ENCODE peak calls at places on chromosome 12, in six cellular contexts. One of them, this sample, is unnamed.

GRCh38 chr12:104303538-104304151 is at the start of gene EID3:
- ATAC-seq in A549: peak; percentile 58
- ATAC-seq in GM12878: peak; percentile 99
- ATAC-seq in HepG2: peak; percentile 18
- ATAC-seq in upper lobe of left lung: peak; percentile 100
- ATAC-seq in K562: no peak
- ATAC-seq in this sample: peak; percentile 97

GRCh38 chr12:132837693-132838463 is 9.2 kb upstream of the GOLGA3 start:
- ATAC-seq in A549: peak; percentile 19
- ATAC-seq in GM12878: no peak
- ATAC-seq in HepG2: peak; percentile 31
- ATAC-seq in upper lobe of left lung: peak; percentile 56
- ATAC-seq in K562: peak; percentile 15
- ATAC-seq in this sample: peak; percentile 76

GRCh38 chr12:6821271-6821673 is 349 bp upstream of the GPR162 start:
- ATAC-seq in A549: peak; percentile 10
- ATAC-seq in GM12878: no peak
- ATAC-seq in HepG2: peak; percentile 3
- ATAC-seq in upper lobe of left lung: peak; percentile 87
- ATAC-seq in K562: peak; percentile 53
- ATAC-seq in this sample: peak; percentile 85

GRCh38 chr12:46516933-46517578 is 144.5 kb upstream of the SLC38A2 start:
- ATAC-seq in A549: no peak
- ATAC-seq in GM12878: peak; percentile 96
- ATAC-seq in HepG2: no peak
- ATAC-seq in upper lobe of left lung: no peak
- ATAC-seq in K562: peak; percentile 56
- ATAC-seq in this sample: no peak

GRCh38 chr12:68434391-68435007 is 102.3 kb upstream of the MDM1 start:
- ATAC-seq in A549: no peak
- ATAC-seq in GM12878: no peak
- ATAC-seq in HepG2: no peak
- ATAC-seq in upper lobe of left lung: no peak
- ATAC-seq in K562: no peak
- ATAC-seq in this sample: no peak

GRCh38 chr12:104180389-104180788 is 35.2 kb upstream of the TXNRD1 start:
- ATAC-seq in A549: peak; percentile 8
- ATAC-seq in GM12878: no peak
- ATAC-seq in HepG2: no peak
- ATAC-seq in upper lobe of left lung: no peak
- ATAC-seq in K562: no peak
- ATAC-seq in this sample: no peak

GRCh38 chr12:55681142-55682077 is 26.3 kb downstream of the ITGA7 start:
- ATAC-seq in A549: peak; percentile 93
- ATAC-seq in GM12878: peak; percentile 78
- ATAC-seq in HepG2: peak; percentile 96
- ATAC-seq in upper lobe of left lung: peak; percentile 68
- ATAC-seq in K562: peak; percentile 84
- ATAC-seq in this sample: peak; percentile 72

GRCh38 chr12:91877461-91878230 is 268.0 kb downstream of the BTG1 start:
- ATAC-seq in A549: no peak
- ATAC-seq in GM12878: peak; percentile 79
- ATAC-seq in HepG2: no peak
- ATAC-seq in upper lobe of left lung: no peak
- ATAC-seq in K562: no peak
- ATAC-seq in this sample: no peak

GRCh38 chr12:108779998-108780688 is 48.8 kb upstream of the CORO1C start:
- ATAC-seq in A549: no peak
- ATAC-seq in GM12878: no peak
- ATAC-seq in HepG2: no peak
- ATAC-seq in upper lobe of left lung: peak; percentile 69
- ATAC-seq in K562: no peak
- ATAC-seq in this sample: peak; percentile 67

GRCh38 chr12:3150820-3151590 is 73.8 kb downstream of the TSPAN9 start:
- ATAC-seq in A549: no peak
- ATAC-seq in GM12878: no peak
- ATAC-seq in HepG2: no peak
- ATAC-seq in upper lobe of left lung: peak; percentile 13
- ATAC-seq in K562: no peak
- ATAC-seq in this sample: no peak

GRCh38 chr12:52350021-52350620 is 17.2 kb downstream of the KRT85 start:
- ATAC-seq in A549: no peak
- ATAC-seq in GM12878: no peak
- ATAC-seq in HepG2: no peak
- ATAC-seq in upper lobe of left lung: no peak
- ATAC-seq in K562: no peak
- ATAC-seq in this sample: no peak

GRCh38 chr12:6979453-6979852 is 8.7 kb downstream of the EMG1 start:
- ATAC-seq in A549: no peak
- ATAC-seq in GM12878: no peak
- ATAC-seq in HepG2: no peak
- ATAC-seq in upper lobe of left lung: no peak
- ATAC-seq in K562: no peak
- ATAC-seq in this sample: no peak

GRCh38 chr12:27686147-27686546 is 10.1 kb upstream of the REP15 start:
- ATAC-seq in A549: no peak
- ATAC-seq in GM12878: no peak
- ATAC-seq in HepG2: no peak
- ATAC-seq in upper lobe of left lung: no peak
- ATAC-seq in K562: no peak
- ATAC-seq in this sample: no peak

GRCh38 chr12:105775351-105775750 is 363.4 kb downstream of the NUAK1 start:
- ATAC-seq in A549: peak; percentile 43
- ATAC-seq in GM12878: no peak
- ATAC-seq in HepG2: no peak
- ATAC-seq in upper lobe of left lung: no peak
- ATAC-seq in K562: peak; percentile 39
- ATAC-seq in this sample: no peak

DNA sequence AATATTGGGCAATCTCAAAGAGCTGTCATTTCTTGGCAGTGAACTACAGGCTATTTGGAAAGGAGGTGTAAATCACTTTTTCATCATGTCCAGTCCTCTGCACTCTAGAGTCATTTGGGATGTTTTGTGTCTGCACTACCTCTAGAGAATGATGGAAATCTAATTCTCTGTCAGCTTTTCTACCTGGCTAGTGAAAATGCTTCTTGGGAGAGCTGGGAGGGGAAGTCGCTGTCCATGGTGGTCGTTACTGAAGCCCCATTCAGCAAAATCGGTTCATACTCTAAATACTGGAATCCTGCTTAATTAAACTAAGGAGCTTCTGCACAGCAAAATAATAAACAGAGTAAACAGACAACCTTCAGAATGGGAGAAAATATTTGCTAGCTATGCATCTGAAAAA is 251.8 kb downstream of the APAF1 start:
- ATAC-seq in A549: no peak
- ATAC-seq in GM12878: no peak
- ATAC-seq in HepG2: no peak
- ATAC-seq in upper lobe of left lung: no peak
- ATAC-seq in K562: no peak
- ATAC-seq in this sample: no peak
- TF ChIP-seq EP300 in A549: no peak
- TF ChIP-seq EP300 in GM12878: no peak
- TF ChIP-seq EP300 in HepG2: no peak
- TF ChIP-seq EP300 in upper lobe of left lung: no peak
- TF ChIP-seq EP300 in K562: no peak
- TF ChIP-seq EP300 in this sample: no peak

GRCh38 chr12:122021193-122021821 is 377 bp upstream of the BCL7A start:
- ATAC-seq in A549: peak; percentile 26
- ATAC-seq in GM12878: no peak
- ATAC-seq in HepG2: no peak
- ATAC-seq in upper lobe of left lung: no peak
- ATAC-seq in K562: no peak
- ATAC-seq in this sample: no peak

GRCh38 chr12:122018937-122019336 is 2.7 kb upstream of the BCL7A start:
- ATAC-seq in A549: no peak
- ATAC-seq in GM12878: no peak
- ATAC-seq in HepG2: no peak
- ATAC-seq in upper lobe of left lung: no peak
- ATAC-seq in K562: no peak
- ATAC-seq in this sample: no peak

GRCh38 chr12:122021822-122022392 is at the start of gene BCL7A:
- ATAC-seq in A549: peak; percentile 56
- ATAC-seq in GM12878: peak; percentile 67
- ATAC-seq in HepG2: peak; percentile 38
- ATAC-seq in upper lobe of left lung: peak; percentile 85
- ATAC-seq in K562: peak; percentile 74
- ATAC-seq in this sample: peak; percentile 85

GRCh38 chr12:122020795-122021192 is 890 bp upstream of the BCL7A start:
- ATAC-seq in A549: no peak
- ATAC-seq in GM12878: no peak
- ATAC-seq in HepG2: no peak
- ATAC-seq in upper lobe of left lung: no peak
- ATAC-seq in K562: no peak
- ATAC-seq in this sample: no peak

DNA sequence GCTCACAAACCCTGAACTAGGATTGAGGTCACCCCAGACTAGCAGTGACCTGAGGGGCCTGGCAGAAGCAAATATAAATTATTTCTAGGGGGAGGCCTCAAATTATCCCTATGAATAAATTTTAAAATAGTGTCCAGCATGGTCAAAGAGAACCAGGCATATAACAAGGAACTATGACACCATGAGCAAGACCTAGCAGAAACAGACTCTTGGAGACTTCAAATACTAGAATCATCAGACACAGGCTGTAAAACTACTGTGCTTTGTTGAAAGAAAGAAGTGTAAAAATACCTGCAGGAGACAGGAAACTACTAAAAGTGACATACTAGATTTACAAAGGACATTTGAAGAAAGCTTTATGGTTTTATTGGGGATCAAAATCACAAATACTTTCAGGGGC is 3.2 kb upstream of the BCL7A start:
- ATAC-seq in A549: no peak
- ATAC-seq in GM12878: no peak
- ATAC-seq in HepG2: no peak
- ATAC-seq in upper lobe of left lung: no peak
- ATAC-seq in K562: no peak
- ATAC-seq in this sample: no peak
- TF ChIP-seq CTCF in A549: no peak
- TF ChIP-seq CTCF in GM12878: no peak
- TF ChIP-seq CTCF in HepG2: no peak
- TF ChIP-seq CTCF in upper lobe of left lung: no peak
- TF ChIP-seq CTCF in K562: no peak
- TF ChIP-seq CTCF in this sample: no peak

DNA sequence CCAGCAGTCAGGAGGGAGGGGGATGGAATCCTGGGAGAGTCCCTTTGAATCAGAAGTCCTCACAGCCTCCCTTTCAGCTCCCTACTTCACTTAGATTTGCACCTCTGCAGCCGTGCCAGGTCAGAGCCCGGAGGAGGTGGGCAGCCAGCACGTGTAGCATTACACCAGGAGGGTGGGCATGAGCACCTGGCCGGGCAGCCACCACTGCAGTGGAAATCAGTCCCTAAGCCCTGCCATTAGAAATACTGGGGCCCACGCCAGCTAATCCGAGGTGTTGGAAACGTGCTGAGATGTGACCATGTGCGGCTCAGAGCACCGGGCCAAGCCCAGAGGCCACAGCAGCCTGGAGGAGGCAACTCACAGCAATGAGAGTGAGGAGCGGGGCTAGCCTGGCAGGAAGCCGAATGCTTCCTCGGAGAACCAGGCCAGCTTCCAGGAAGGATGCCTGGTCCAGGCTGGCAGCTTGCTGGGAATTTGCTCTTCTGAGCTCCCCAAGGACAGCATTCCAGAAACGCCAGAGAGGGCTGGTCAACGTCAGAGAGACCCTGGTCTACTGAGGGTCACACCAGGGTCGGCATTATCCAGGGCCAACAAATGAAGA is 9.4 kb upstream of the CACNA2D4 start:
- ATAC-seq in A549: no peak
- ATAC-seq in GM12878: no peak
- ATAC-seq in HepG2: no peak
- ATAC-seq in upper lobe of left lung: no peak
- ATAC-seq in K562: no peak
- ATAC-seq in this sample: peak; percentile 40
- TF ChIP-seq EP300 in A549: no peak
- TF ChIP-seq EP300 in GM12878: no peak
- TF ChIP-seq EP300 in HepG2: no peak
- TF ChIP-seq EP300 in upper lobe of left lung: no peak
- TF ChIP-seq EP300 in K562: no peak
- TF ChIP-seq EP300 in this sample: no peak

GRCh38 chr12:22919883-22920282 is 294.9 kb downstream of the ETNK1 start:
- ATAC-seq in A549: no peak
- ATAC-seq in GM12878: no peak
- ATAC-seq in HepG2: no peak
- ATAC-seq in upper lobe of left lung: no peak
- ATAC-seq in K562: no peak
- ATAC-seq in this sample: no peak

GRCh38 chr12:22916241-22916640 is 291.3 kb downstream of the ETNK1 start:
- ATAC-seq in A549: no peak
- ATAC-seq in GM12878: no peak
- ATAC-seq in HepG2: no peak
- ATAC-seq in upper lobe of left lung: no peak
- ATAC-seq in K562: no peak
- ATAC-seq in this sample: no peak
- TF ChIP-seq CTCF in A549: no peak
- TF ChIP-seq CTCF in GM12878: no peak
- TF ChIP-seq CTCF in HepG2: no peak
- TF ChIP-seq CTCF in upper lobe of left lung: no peak
- TF ChIP-seq CTCF in K562: no peak
- TF ChIP-seq CTCF in this sample: no peak

DNA sequence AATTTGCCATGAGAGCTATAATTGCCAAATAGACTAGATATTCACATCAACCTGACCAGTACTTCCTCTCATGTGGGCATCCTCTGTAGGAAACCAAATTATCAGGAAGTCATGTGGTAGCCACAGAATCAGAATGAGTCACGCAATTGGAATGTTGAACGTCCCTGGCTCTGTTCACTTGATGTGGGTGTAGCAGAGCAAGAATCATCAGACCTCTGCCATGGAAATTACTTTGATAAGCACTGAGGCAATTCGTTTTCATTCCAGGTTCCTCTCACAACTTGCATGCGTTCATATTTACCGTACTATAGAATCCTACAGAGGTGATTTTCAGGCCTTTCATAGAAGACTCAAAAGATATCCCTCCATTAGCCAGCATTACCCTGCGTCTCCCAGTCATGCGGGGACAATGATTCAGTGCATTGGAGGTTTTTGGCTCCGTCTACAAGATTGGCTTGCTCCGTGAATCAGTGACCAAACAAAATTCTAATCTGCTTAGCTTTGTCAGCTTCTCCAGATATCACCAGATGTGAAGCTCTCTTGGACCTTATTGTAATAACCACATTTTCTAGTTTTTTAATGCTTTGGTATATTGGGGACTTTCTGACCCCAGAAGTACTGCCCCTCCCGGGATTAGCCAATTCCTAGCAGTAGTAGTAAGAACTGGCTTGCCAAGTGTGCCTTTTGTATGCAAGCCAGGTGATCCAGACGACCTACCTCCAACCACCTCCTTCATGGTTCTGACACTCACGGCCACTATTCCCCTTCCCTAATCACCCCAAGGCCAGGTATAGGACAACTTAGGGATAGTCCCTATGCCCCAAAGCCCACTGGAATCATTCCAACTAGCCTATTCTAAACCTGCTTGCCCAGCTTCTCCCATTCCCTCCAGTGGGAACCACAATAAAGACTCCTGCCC is 133.4 kb downstream of the KICS2 start:
- ATAC-seq in A549: peak; percentile 98
- ATAC-seq in GM12878: no peak
- ATAC-seq in HepG2: no peak
- ATAC-seq in upper lobe of left lung: peak; percentile 95
- ATAC-seq in K562: no peak
- ATAC-seq in this sample: peak; percentile 90
- TF ChIP-seq EP300 in A549: peak; percentile 62
- TF ChIP-seq EP300 in GM12878: no peak
- TF ChIP-seq EP300 in HepG2: no peak
- TF ChIP-seq EP300 in upper lobe of left lung: peak; percentile 66
- TF ChIP-seq EP300 in K562: no peak
- TF ChIP-seq EP300 in this sample: no peak

This sample was measured in gastroesophageal sphincter.